ENCODE peak calls at places on chromosomes 12 and 14, in eight cellular contexts. T, G, W, Z, I, E, X and K are unnamed samples.

GRCh38 chr12:27190761-27191160 is 53.3 kb upstream of the STK38L start:
- DNase-seq in T (no peak), G (no peak), W (no peak), Z (no peak), I (peak; percentile 29), E (no peak), X (no peak), K (no peak)

GRCh38 chr12:65623507-65623906 is 200.8 kb upstream of the HMGA2 start:
- DNase-seq in T (no peak), G (no peak), W (no peak), Z (no peak), I (no peak), E (no peak), X (no peak), K (no peak)

GRCh38 chr12:120261951-120262851 is 3.3 kb downstream of the PXN start:
- DNase-seq in T (peak; percentile 70), G (no peak), W (peak; percentile 46), Z (no peak), I (peak; percentile 47), E (no peak), X (no peak), K (no peak)

GRCh38 chr12:108839011-108839889 is 18.1 kb downstream of the SSH1 start:
- DNase-seq in T (no peak), G (no peak), W (no peak), Z (no peak), I (peak; percentile 91), E (no peak), X (peak; percentile 61), K (no peak)

GRCh38 chr14:104136472-104137296 is 1.7 kb upstream of the KIF26A start:
- DNase-seq in T (no peak), G (peak; percentile 59), W (no peak), Z (no peak), I (no peak), E (no peak), X (peak; percentile 76), K (no peak)

GRCh38 chr14:72476657-72477499 is 417.0 kb downstream of the DPF3 start:
- DNase-seq in T (peak; percentile 76), G (no peak), W (no peak), Z (no peak), I (no peak), E (peak; percentile 100), X (no peak), K (peak; percentile 37)

GRCh38 chr14:90511252-90511651 is 114.4 kb downstream of the CALM1 start:
- DNase-seq in T (no peak), G (no peak), W (no peak), Z (no peak), I (no peak), E (no peak), X (no peak), K (no peak)

GRCh38 chr12:53727310-53728041 is at the start of gene CALCOCO1:
- DNase-seq in T (peak; percentile 96), G (peak; percentile 90), W (peak; percentile 97), Z (peak; percentile 95), I (peak; percentile 100), E (peak; percentile 95), X (peak; percentile 96), K (peak; percentile 93)

GRCh38 chr14:28896337-28896736 is 129.8 kb downstream of the FOXG1 start:
- DNase-seq in T (no peak), G (no peak), W (no peak), Z (no peak), I (no peak), E (no peak), X (no peak), K (no peak)

GRCh38 chr12:92581579-92581978 is 121.2 kb upstream of the PLEKHG7 start:
- DNase-seq in T (no peak), G (no peak), W (no peak), Z (no peak), I (no peak), E (no peak), X (no peak), K (no peak)

GRCh38 chr12:123384318-123384993 is 524 bp downstream of the KMT5A start:
- DNase-seq in T (no peak), G (peak; percentile 56), W (peak; percentile 38), Z (no peak), I (peak; percentile 36), E (no peak), X (peak; percentile 44), K (no peak)

GRCh38 chr14:76924363-76925151 is 98.3 kb downstream of the LRRC74A start:
- DNase-seq in T (no peak), G (peak; percentile 87), W (peak; percentile 18), Z (peak; percentile 36), I (no peak), E (no peak), X (peak; percentile 85), K (no peak)

GRCh38 chr14:37145395-37145794 is 27.0 kb downstream of the SLC25A21 start:
- DNase-seq in T (no peak), G (no peak), W (no peak), Z (no peak), I (no peak), E (no peak), X (no peak), K (no peak)

GRCh38 chr12:109963743-109964429 is 32.3 kb downstream of the GIT2 start:
- DNase-seq in T (no peak), G (no peak), W (no peak), Z (no peak), I (peak; percentile 79), E (no peak), X (no peak), K (no peak)

GRCh38 chr12:66836623-66837310 is 157.9 kb upstream of the GRIP1 start:
- DNase-seq in T (no peak), G (no peak), W (no peak), Z (no peak), I (no peak), E (no peak), X (no peak), K (no peak)

GRCh38 chr12:69655616-69656336 is 43.3 kb downstream of the BEST3 start:
- DNase-seq in T (no peak), G (no peak), W (no peak), Z (peak; percentile 67), I (peak; percentile 32), E (no peak), X (no peak), K (no peak)

GRCh38 chr12:60539592-60539991 is 943.8 kb downstream of the SLC16A7 start:
- DNase-seq in T (no peak), G (no peak), W (no peak), Z (no peak), I (no peak), E (no peak), X (no peak), K (no peak)

GRCh38 chr14:64844272-64844671 is 35.4 kb downstream of the SPTB start:
- DNase-seq in T (no peak), G (no peak), W (no peak), Z (no peak), I (no peak), E (peak; percentile 35), X (no peak), K (no peak)

GRCh38 chr12:49843871-49844437 is 1.0 kb upstream of the BCDIN3D start:
- DNase-seq in T (no peak), G (no peak), W (no peak), Z (no peak), I (no peak), E (no peak), X (no peak), K (no peak)

GRCh38 chr14:24806061-24806678 is 172.2 kb upstream of the GZMB start:
- DNase-seq in T (no peak), G (peak; percentile 91), W (peak; percentile 42), Z (peak; percentile 88), I (peak; percentile 51), E (peak; percentile 16), X (peak; percentile 34), K (no peak)

DNA sequence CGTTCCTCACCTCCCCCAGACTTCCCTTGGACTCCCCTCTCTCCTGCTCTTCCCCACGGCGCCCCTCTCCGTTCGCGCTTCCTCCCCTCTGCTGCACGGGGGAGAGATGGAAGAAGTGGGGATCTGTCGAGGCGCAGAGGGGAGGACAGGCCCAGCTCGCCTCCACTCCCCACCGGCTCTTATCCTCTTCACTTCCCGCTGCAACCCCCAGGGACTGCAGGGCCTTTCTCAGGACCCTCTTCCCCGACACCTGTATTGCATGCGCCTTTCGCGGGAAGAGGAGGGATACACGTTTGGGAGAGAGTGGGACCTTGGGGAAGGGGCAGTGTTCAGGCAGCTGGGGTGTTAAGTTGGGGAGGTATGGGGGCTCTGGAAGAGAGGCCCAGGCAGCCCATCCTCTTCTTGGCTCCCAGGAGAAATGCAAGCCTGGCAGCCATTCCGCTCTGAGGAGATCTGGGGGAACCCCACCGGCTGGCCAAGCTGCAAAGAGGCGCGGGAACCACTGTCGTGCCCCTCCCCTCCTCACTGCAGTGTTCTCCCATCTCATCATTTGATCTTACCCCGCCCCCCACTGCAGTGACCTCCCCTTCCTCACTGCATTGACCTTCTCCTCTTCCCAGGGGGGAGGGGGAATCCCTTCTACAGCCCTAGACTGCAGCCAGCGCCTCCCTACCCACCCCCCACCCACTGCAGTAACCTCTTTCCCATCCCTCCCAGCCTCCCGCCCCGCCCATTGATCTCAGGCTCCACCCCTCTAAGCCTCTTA is 826 bp downstream of the ENO2 start:
- DNase-seq in T (no peak), G (peak; percentile 72), W (peak; percentile 75), Z (no peak), I (no peak), E (no peak), X (peak; percentile 80), K (no peak)
- H3K9ac ChIP-seq in T (peak overlapping the region; percentile 68), G (no peak overlapping the region), W (peak overlapping the region; percentile 87), Z (peak overlapping the region; percentile 77), I (no peak overlapping the region), E (peak overlapping the region; percentile 83), X (peak overlapping the region; percentile 75), K (peak overlapping the region; percentile 64)

GRCh38 chr12:10331642-10332239 is 24.1 kb downstream of the KLRD1 start:
- DNase-seq in T (peak; percentile 56), G (no peak), W (peak; percentile 25), Z (peak; percentile 49), I (peak; percentile 62), E (no peak), X (peak; percentile 26), K (peak; percentile 16)
- TF ChIP-seq POLR2AphosphoS5 in T (no peak), G (no peak), W (no peak), Z (no peak), I (no peak), E (no peak), X (no peak), K (no peak)

GRCh38 chr12:50925342-50925651 is 27.0 kb upstream of the HIGD1C start:
- DNase-seq in T (no peak), G (no peak), W (no peak), Z (no peak), I (no peak), E (no peak), X (no peak), K (no peak)
- H3K9ac ChIP-seq in T (no peak overlapping the region), G (no peak overlapping the region), W (peak overlapping the region; percentile 94), Z (peak overlapping the region; percentile 88), I (no peak overlapping the region), E (peak overlapping the region; percentile 2), X (no peak overlapping the region), K (peak overlapping the region; percentile 39)

GRCh38 chr14:56008160-56008559 is 110.1 kb upstream of the PELI2 start:
- DNase-seq in T (no peak), G (no peak), W (no peak), Z (no peak), I (no peak), E (no peak), X (no peak), K (no peak)
- TF ChIP-seq POLR2AphosphoS5 in T (no peak), G (no peak), W (no peak), Z (no peak), I (no peak), E (no peak), X (no peak), K (no peak)